ENCODE peak calls at places on chromosome 1, in seven cellular contexts. One of them, this sample, is unnamed.
A peak's percentile ranks its signal among the peaks of the same experiment; 100 is the strongest.

GRCh38 chr1:57017201-57017600 is 51.4 kb upstream of the C8B start:
- DNase-seq in C1 segment of cervical spinal cord: no peak
- DNase-seq in smooth muscle cell of the brain vasculature: no peak
- DNase-seq in upper lobe of left lung: no peak
- DNase-seq in AG08396: peak; percentile 25
- DNase-seq in stimulated activated CD8-positive, alpha-beta memory T cell treated with anti-CD3 and anti-CD28 coated beads, Interleukin-15, amount 100 ng/mL, for 1 hour: no peak
- DNase-seq in endodermal cell: no peak
- DNase-seq in this sample: no peak

GRCh38 chr1:155199792-155200191 is 7.9 kb downstream of the THBS3 start:
- DNase-seq in smooth muscle cell of the brain vasculature: no peak
- DNase-seq in upper lobe of left lung: no peak
- DNase-seq in endodermal cell: no peak
- DNase-seq in C1 segment of cervical spinal cord: no peak
- DNase-seq in stimulated activated CD8-positive, alpha-beta memory T cell treated with anti-CD3 and anti-CD28 coated beads, Interleukin-15, amount 100 ng/mL, for 1 hour: no peak
- DNase-seq in AG08396: no peak
- DNase-seq in this sample: no peak

GRCh38 chr1:171753182-171753581 is 11.3 kb upstream of the VAMP4 start:
- DNase-seq in C1 segment of cervical spinal cord: no peak
- DNase-seq in stimulated activated CD8-positive, alpha-beta memory T cell treated with anti-CD3 and anti-CD28 coated beads, Interleukin-15, amount 100 ng/mL, for 1 hour: no peak
- DNase-seq in endodermal cell: no peak
- DNase-seq in upper lobe of left lung: no peak
- DNase-seq in smooth muscle cell of the brain vasculature: no peak
- DNase-seq in AG08396: no peak
- DNase-seq in this sample: no peak

GRCh38 chr1:222331765-222332164 is 216.1 kb downstream of the HHIPL2 start:
- DNase-seq in endodermal cell: no peak
- DNase-seq in C1 segment of cervical spinal cord: no peak
- DNase-seq in AG08396: no peak
- DNase-seq in upper lobe of left lung: no peak
- DNase-seq in stimulated activated CD8-positive, alpha-beta memory T cell treated with anti-CD3 and anti-CD28 coated beads, Interleukin-15, amount 100 ng/mL, for 1 hour: no peak
- DNase-seq in smooth muscle cell of the brain vasculature: no peak
- DNase-seq in this sample: no peak

GRCh38 chr1:156140879-156141707 is 12.3 kb upstream of the SEMA4A start:
- DNase-seq in endodermal cell: peak; percentile 97
- DNase-seq in upper lobe of left lung: peak; percentile 85
- DNase-seq in stimulated activated CD8-positive, alpha-beta memory T cell treated with anti-CD3 and anti-CD28 coated beads, Interleukin-15, amount 100 ng/mL, for 1 hour: no peak
- DNase-seq in smooth muscle cell of the brain vasculature: no peak
- DNase-seq in C1 segment of cervical spinal cord: peak; percentile 27
- DNase-seq in AG08396: peak; percentile 44
- DNase-seq in this sample: no peak

GRCh38 chr1:74502432-74502831 is 10.0 kb downstream of the LRRC53 start:
- DNase-seq in stimulated activated CD8-positive, alpha-beta memory T cell treated with anti-CD3 and anti-CD28 coated beads, Interleukin-15, amount 100 ng/mL, for 1 hour: no peak
- DNase-seq in C1 segment of cervical spinal cord: no peak
- DNase-seq in AG08396: peak; percentile 6
- DNase-seq in smooth muscle cell of the brain vasculature: no peak
- DNase-seq in endodermal cell: peak; percentile 72
- DNase-seq in upper lobe of left lung: no peak
- DNase-seq in this sample: no peak

GRCh38 chr1:112937070-112937469 is 18.9 kb downstream of the SLC16A1 start:
- DNase-seq in C1 segment of cervical spinal cord: no peak
- DNase-seq in AG08396: no peak
- DNase-seq in stimulated activated CD8-positive, alpha-beta memory T cell treated with anti-CD3 and anti-CD28 coated beads, Interleukin-15, amount 100 ng/mL, for 1 hour: no peak
- DNase-seq in smooth muscle cell of the brain vasculature: no peak
- DNase-seq in upper lobe of left lung: no peak
- DNase-seq in endodermal cell: no peak
- DNase-seq in this sample: no peak

GRCh38 chr1:46394108-46394871 is at the start of gene FAAH:
- DNase-seq in endodermal cell: peak; percentile 96
- DNase-seq in stimulated activated CD8-positive, alpha-beta memory T cell treated with anti-CD3 and anti-CD28 coated beads, Interleukin-15, amount 100 ng/mL, for 1 hour: peak; percentile 6
- DNase-seq in upper lobe of left lung: peak; percentile 96
- DNase-seq in AG08396: no peak
- DNase-seq in C1 segment of cervical spinal cord: peak; percentile 58
- DNase-seq in smooth muscle cell of the brain vasculature: no peak
- DNase-seq in this sample: peak; percentile 76

This sample was measured in amygdala.